ENCODE peak calls at places on chromosomes 5 and 9, in six cellular contexts. One of them, this sample, is unnamed.

GRCh38 chr5:101067415-101067814 is 164.3 kb upstream of the ST8SIA4 start:
- DNase-seq in T follicular helper cell: no peak
- DNase-seq in effector memory CD8-positive, alpha-beta T cell: no peak
- DNase-seq in psoas muscle: no peak
- DNase-seq in GM04503: no peak
- DNase-seq in germinal center: no peak
- DNase-seq in this sample: no peak

GRCh38 chr5:78215565-78215964 is 78.9 kb downstream of the AP3B1 start:
- DNase-seq in T follicular helper cell: no peak
- DNase-seq in effector memory CD8-positive, alpha-beta T cell: no peak
- DNase-seq in psoas muscle: no peak
- DNase-seq in GM04503: no peak
- DNase-seq in germinal center: no peak
- DNase-seq in this sample: no peak

GRCh38 chr9:98570663-98571440 is 137.9 kb downstream of the GABBR2 start:
- DNase-seq in T follicular helper cell: no peak
- DNase-seq in effector memory CD8-positive, alpha-beta T cell: no peak
- DNase-seq in psoas muscle: no peak
- DNase-seq in GM04503: no peak
- DNase-seq in germinal center: no peak
- DNase-seq in this sample: no peak

GRCh38 chr5:3127423-3127911 is 376.0 kb upstream of the IRX2 start:
- DNase-seq in T follicular helper cell: no peak
- DNase-seq in effector memory CD8-positive, alpha-beta T cell: no peak
- DNase-seq in psoas muscle: no peak
- DNase-seq in GM04503: no peak
- DNase-seq in germinal center: no peak
- DNase-seq in this sample: no peak

GRCh38 chr5:93100433-93100832 is 480.6 kb downstream of the NR2F1-AS1 start:
- DNase-seq in T follicular helper cell: no peak
- DNase-seq in effector memory CD8-positive, alpha-beta T cell: no peak
- DNase-seq in psoas muscle: no peak
- DNase-seq in GM04503: peak; percentile 49
- DNase-seq in germinal center: no peak
- DNase-seq in this sample: no peak

GRCh38 chr9:137878146-137878941 is 762 bp downstream of the CACNA1B start:
- DNase-seq in T follicular helper cell: no peak
- DNase-seq in effector memory CD8-positive, alpha-beta T cell: no peak
- DNase-seq in psoas muscle: no peak
- DNase-seq in GM04503: no peak
- DNase-seq in germinal center: peak; percentile 63
- DNase-seq in this sample: no peak

GRCh38 chr5:116787570-116787969 is 212.9 kb upstream of the SEMA6A start:
- DNase-seq in T follicular helper cell: no peak
- DNase-seq in effector memory CD8-positive, alpha-beta T cell: no peak
- DNase-seq in psoas muscle: no peak
- DNase-seq in GM04503: no peak
- DNase-seq in germinal center: no peak
- DNase-seq in this sample: no peak

GRCh38 chr5:111511174-111512025 is 935 bp downstream of the STARD4 start:
- DNase-seq in T follicular helper cell: no peak
- DNase-seq in effector memory CD8-positive, alpha-beta T cell: no peak
- DNase-seq in psoas muscle: no peak
- DNase-seq in GM04503: no peak
- DNase-seq in germinal center: no peak
- DNase-seq in this sample: no peak

GRCh38 chr9:127572961-127573727 is 38.9 kb upstream of the STXBP1 start:
- DNase-seq in T follicular helper cell: no peak
- DNase-seq in effector memory CD8-positive, alpha-beta T cell: no peak
- DNase-seq in psoas muscle: no peak
- DNase-seq in GM04503: no peak
- DNase-seq in germinal center: no peak
- DNase-seq in this sample: no peak

GRCh38 chr5:152505442-152506042 is 100.5 kb upstream of the NMUR2 start:
- DNase-seq in T follicular helper cell: peak; percentile 2
- DNase-seq in effector memory CD8-positive, alpha-beta T cell: peak; percentile 32
- DNase-seq in psoas muscle: peak; percentile 13
- DNase-seq in GM04503: peak; percentile 4
- DNase-seq in germinal center: peak; percentile 15
- DNase-seq in this sample: peak; percentile 62

GRCh38 chr5:32462618-32463017 is 18.1 kb upstream of the ZFR start:
- DNase-seq in T follicular helper cell: no peak
- DNase-seq in effector memory CD8-positive, alpha-beta T cell: no peak
- DNase-seq in psoas muscle: no peak
- DNase-seq in GM04503: no peak
- DNase-seq in germinal center: no peak
- DNase-seq in this sample: no peak

GRCh38 chr9:127506117-127506813 is 55.0 kb downstream of the LRSAM1 start:
- DNase-seq in T follicular helper cell: no peak
- DNase-seq in effector memory CD8-positive, alpha-beta T cell: no peak
- DNase-seq in psoas muscle: no peak
- DNase-seq in GM04503: no peak
- DNase-seq in germinal center: no peak
- DNase-seq in this sample: no peak

GRCh38 chr5:159923008-159923407 is 6.7 kb downstream of the ADRA1B start:
- DNase-seq in T follicular helper cell: no peak
- DNase-seq in effector memory CD8-positive, alpha-beta T cell: no peak
- DNase-seq in psoas muscle: no peak
- DNase-seq in GM04503: no peak
- DNase-seq in germinal center: no peak
- DNase-seq in this sample: no peak

This sample was measured in sciatic nerve.